ENCODE peak calls at places on chromosomes 13 and 19, in six cellular contexts. U is T-helper 17 cell, R is heart left ventricle, J is AG20443, D is RCC 7860, X is fibroblast of pulmonary artery. G is an unnamed sample.

GRCh38 chr13:96216543-96216942 is 126.6 kb downstream of the HS6ST3 start:
- DNase-seq in J (no peak), U (no peak), X (no peak), R (no peak), D (no peak), G (no peak)

GRCh38 chr13:86591862-86592261 is 792.6 kb upstream of the SLITRK6 start:
- DNase-seq in D (no peak), X (peak; percentile 66), R (no peak), U (no peak), J (no peak), G (no peak)

GRCh38 chr19:10936661-10937084 is 8.1 kb downstream of the TIMM29 start:
- DNase-seq in X (peak; percentile 89), U (no peak), J (peak; percentile 77), R (no peak), D (peak; percentile 52), G (peak; percentile 30)

GRCh38 chr19:511101-511841 is 4.0 kb downstream of the TPGS1 start:
- DNase-seq in J (no peak), R (peak; percentile 44), U (peak; percentile 81), D (no peak), X (peak; percentile 72), G (peak; percentile 92)

GRCh38 chr19:49981603-49982593 is 20.9 kb upstream of the SIGLEC11 start:
- DNase-seq in U (no peak), D (no peak), R (no peak), J (no peak), X (no peak), G (no peak)

GRCh38 chr19:39413903-39414608 is 1.6 kb downstream of the PLEKHG2 start:
- DNase-seq in J (peak; percentile 55), R (no peak), D (no peak), U (no peak), X (no peak), G (no peak)

GRCh38 chr19:49950956-49951526 is 9.9 kb downstream of the SIGLEC11 start:
- DNase-seq in J (no peak), U (no peak), X (no peak), R (no peak), D (no peak), G (no peak)

GRCh38 chr13:77325371-77325941 is 1.4 kb downstream of the MYCBP2 start:
- DNase-seq in R (no peak), D (no peak), U (no peak), J (no peak), X (no peak), G (no peak)

GRCh38 chr19:45645068-45645630 is 6.0 kb upstream of the EML2 start:
- DNase-seq in J (no peak), X (no peak), U (no peak), D (no peak), R (no peak), G (no peak)

GRCh38 chr19:55486043-55486970 is 1.3 kb downstream of the NAT14 start:
- DNase-seq in J (peak; percentile 57), X (no peak), D (no peak), U (no peak), R (peak; percentile 33), G (no peak)